ENCODE peak calls at places on chromosomes 6 and 20, in four cellular contexts. One of them, this sample, is unnamed.

GRCh38 chr20:32051720-32052089 is 337 bp upstream of the HCK start:
- ATAC-seq in HepG2: no peak
- ATAC-seq in Panc1: peak
- ATAC-seq in K562: no peak
- ATAC-seq in this sample: no peak

GRCh38 chr6:160132776-160133338 is 11.2 kb downstream of the SLC22A1 start:
- ATAC-seq in HepG2: no peak
- ATAC-seq in Panc1: no peak
- ATAC-seq in K562: no peak
- ATAC-seq in this sample: peak

GRCh38 chr6:138657026-138657425 is 116.5 kb upstream of the CCDC28A start:
- ATAC-seq in HepG2: no peak
- ATAC-seq in Panc1: no peak
- ATAC-seq in K562: no peak
- ATAC-seq in this sample: no peak

GRCh38 chr20:5146302-5146653 is 19.5 kb downstream of the CDS2 start:
- ATAC-seq in HepG2: no peak
- ATAC-seq in Panc1: no peak
- ATAC-seq in K562: no peak
- ATAC-seq in this sample: no peak

GRCh38 chr20:18983796-18984195 is 170.2 kb downstream of the SCP2D1 start:
- ATAC-seq in HepG2: no peak
- ATAC-seq in Panc1: no peak
- ATAC-seq in K562: no peak
- ATAC-seq in this sample: no peak

GRCh38 chr6:107636486-107636885 is 146.6 kb downstream of the SOBP start:
- ATAC-seq in HepG2: no peak
- ATAC-seq in Panc1: no peak
- ATAC-seq in K562: peak
- ATAC-seq in this sample: no peak

GRCh38 chr20:57230247-57230646 is 36.2 kb downstream of the BMP7 start:
- ATAC-seq in HepG2: no peak
- ATAC-seq in Panc1: no peak
- ATAC-seq in K562: no peak
- ATAC-seq in this sample: no peak

GRCh38 chr6:55636406-55637102 is 57.6 kb upstream of the HMGCLL1 start:
- ATAC-seq in HepG2: no peak
- ATAC-seq in Panc1: peak
- ATAC-seq in K562: no peak
- ATAC-seq in this sample: no peak

GRCh38 chr6:22958677-22959076 is 389.3 kb downstream of the HDGFL1 start:
- ATAC-seq in HepG2: no peak
- ATAC-seq in Panc1: no peak
- ATAC-seq in K562: no peak
- ATAC-seq in this sample: no peak

DNA sequence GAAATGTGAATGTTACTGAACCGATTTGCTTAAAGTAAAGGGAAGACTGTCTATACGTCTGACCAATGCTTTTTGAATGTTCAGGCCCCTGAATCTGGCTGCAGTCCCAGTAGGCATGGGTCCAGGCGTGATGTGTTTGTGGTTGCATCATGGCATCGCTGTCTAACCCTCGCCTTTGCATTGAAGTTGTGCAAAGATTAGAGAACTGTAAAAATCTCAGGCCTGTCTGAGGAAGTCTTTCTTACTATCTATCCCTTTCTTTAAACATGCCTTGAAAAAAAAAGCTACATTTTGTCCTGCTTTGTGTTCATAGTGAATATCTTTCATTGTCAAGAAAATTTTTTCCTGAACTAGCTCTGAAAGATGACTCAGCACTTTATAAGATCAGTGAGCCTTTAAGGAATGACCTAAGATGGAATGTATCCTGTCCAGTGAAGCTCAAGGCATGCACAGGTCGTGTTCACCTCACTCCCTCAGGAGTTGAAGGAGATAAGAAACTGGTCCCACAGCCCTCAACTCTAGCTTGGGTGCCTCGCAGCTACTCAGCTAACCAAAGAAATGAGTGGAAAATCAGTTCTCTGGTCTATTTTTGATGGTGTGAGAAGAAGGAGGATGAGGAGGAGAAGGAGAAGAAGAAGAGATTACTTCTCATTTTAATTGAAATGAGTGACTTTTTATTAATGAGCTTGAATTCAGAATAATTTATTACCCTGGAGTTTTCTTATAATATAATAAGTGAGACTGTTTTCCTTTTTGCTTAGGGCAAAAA is 48.6 kb downstream of the TPD52L1 start:
- ATAC-seq in HepG2: no peak
- ATAC-seq in Panc1: peak
- ATAC-seq in K562: peak
- ATAC-seq in this sample: no peak
- TF ChIP-seq POLR2AphosphoS5 in HepG2: no peak
- TF ChIP-seq POLR2AphosphoS5 in Panc1: no peak
- TF ChIP-seq POLR2AphosphoS5 in K562: no peak
- TF ChIP-seq POLR2AphosphoS5 in this sample: no peak

GRCh38 chr20:25223179-25223661 is 24.7 kb upstream of the PYGB start:
- ATAC-seq in HepG2: peak
- ATAC-seq in Panc1: peak
- ATAC-seq in K562: peak
- ATAC-seq in this sample: no peak
- TF ChIP-seq POLR2AphosphoS5 in HepG2: no peak
- TF ChIP-seq POLR2AphosphoS5 in Panc1: peak
- TF ChIP-seq POLR2AphosphoS5 in K562: no peak
- TF ChIP-seq POLR2AphosphoS5 in this sample: no peak

DNA sequence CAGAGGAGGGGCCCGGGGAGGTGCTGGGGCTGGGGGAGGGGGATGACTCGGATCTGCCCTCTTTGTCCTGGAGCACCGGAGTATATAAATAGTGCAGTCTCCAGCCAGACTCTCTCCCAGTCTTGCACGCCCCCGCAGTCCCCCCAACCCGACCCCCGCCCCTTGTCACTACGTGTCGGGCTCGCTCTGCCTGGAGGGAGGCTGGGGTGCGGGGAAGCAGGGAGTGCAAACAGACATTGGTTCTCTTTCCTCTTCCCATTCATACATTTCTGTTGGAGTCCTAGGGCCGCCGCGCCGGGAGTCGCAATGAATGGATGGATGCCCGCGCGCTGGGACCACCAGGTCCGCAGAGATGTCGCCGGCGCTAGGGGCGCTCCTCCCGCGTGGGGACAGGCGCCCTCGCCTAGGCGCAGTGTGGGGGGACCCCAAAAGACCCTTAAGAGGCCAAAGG is 179.3 kb downstream of the TBXT start:
- ATAC-seq in HepG2: no peak
- ATAC-seq in Panc1: peak
- ATAC-seq in K562: no peak
- ATAC-seq in this sample: no peak
- TF ChIP-seq POLR2AphosphoS5 in HepG2: no peak
- TF ChIP-seq POLR2AphosphoS5 in Panc1: no peak
- TF ChIP-seq POLR2AphosphoS5 in K562: no peak
- TF ChIP-seq POLR2AphosphoS5 in this sample: no peak

DNA sequence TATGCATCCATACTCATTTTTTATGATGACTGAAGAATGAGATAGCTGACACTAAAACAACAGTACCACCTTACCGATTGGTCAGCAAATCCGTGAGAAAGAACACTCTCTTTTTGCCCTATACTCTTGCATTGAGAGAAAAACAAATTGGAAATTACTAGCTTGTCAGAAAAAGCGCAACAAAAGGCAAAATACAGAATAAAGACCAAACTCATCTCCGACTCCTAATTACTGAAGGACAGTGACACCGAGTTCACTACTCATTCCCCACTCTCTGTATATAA is 2.1 kb downstream of the MCUR1 start:
- ATAC-seq in HepG2: no peak
- ATAC-seq in Panc1: no peak
- ATAC-seq in K562: no peak
- ATAC-seq in this sample: no peak
- TF ChIP-seq POLR2AphosphoS5 in HepG2: no peak
- TF ChIP-seq POLR2AphosphoS5 in Panc1: no peak
- TF ChIP-seq POLR2AphosphoS5 in K562: no peak
- TF ChIP-seq POLR2AphosphoS5 in this sample: no peak

This sample was measured in gastroesophageal sphincter.